ENCODE peak calls at places on chromosomes 16 and 17, in nine cellular contexts. F, C, X, B, R, K, Y, S and D are unnamed samples.

GRCh38 chr16:2912330-2913199 is 834 bp downstream of the FLYWCH1 start:
- DNase-seq in F (peak; percentile 73), C (peak; percentile 30), X (no peak), B (peak; percentile 55), R (peak; percentile 79), K (peak; percentile 33), Y (peak; percentile 29), S (peak; percentile 80), D (no peak)

GRCh38 chr16:30084816-30085159 is 6.9 kb downstream of the TBX6 start:
- DNase-seq in F (peak; percentile 77), C (no peak), X (peak; percentile 47), B (no peak), R (no peak), K (no peak), Y (no peak), S (peak; percentile 79), D (no peak)

GRCh38 chr17:50631195-50631907 is 3.3 kb upstream of the ABCC3 start:
- DNase-seq in F (no peak), C (no peak), X (no peak), B (no peak), R (peak; percentile 39), K (no peak), Y (no peak), S (no peak), D (no peak)

GRCh38 chr16:86946396-86946795 is 368.0 kb downstream of the FOXL1 start:
- DNase-seq in F (no peak), C (no peak), X (no peak), B (no peak), R (peak; percentile 23), K (no peak), Y (no peak), S (no peak), D (no peak)

GRCh38 chr17:14926073-14926472 is 339.1 kb downstream of the PMP22 start:
- DNase-seq in F (no peak), C (no peak), X (no peak), B (no peak), R (no peak), K (no peak), Y (no peak), S (no peak), D (no peak)

GRCh38 chr16:75110637-75111513 is 5.7 kb downstream of the LDHD start:
- DNase-seq in F (peak; percentile 95), C (peak; percentile 91), X (peak; percentile 87), B (peak; percentile 86), R (peak; percentile 94), K (peak; percentile 94), Y (peak; percentile 93), S (peak; percentile 96), D (peak; percentile 95)

GRCh38 chr16:4370570-4371480 is 823 bp upstream of the VASN start:
- DNase-seq in F (peak; percentile 96), C (peak; percentile 42), X (peak; percentile 71), B (no peak), R (peak; percentile 99), K (no peak), Y (no peak), S (peak; percentile 90), D (peak; percentile 94)

GRCh38 chr16:3186946-3187690 is 886 bp upstream of the OR1F1 start:
- DNase-seq in F (no peak), C (no peak), X (no peak), B (no peak), R (no peak), K (no peak), Y (no peak), S (no peak), D (no peak)

GRCh38 chr17:70552230-70552981 is 383.1 kb downstream of the KCNJ2 start:
- DNase-seq in F (no peak), C (no peak), X (no peak), B (peak; percentile 20), R (peak; percentile 65), K (no peak), Y (peak; percentile 48), S (no peak), D (no peak)

GRCh38 chr16:64700628-64701027 is 421.2 kb downstream of the CDH11 start:
- DNase-seq in F (no peak), C (no peak), X (no peak), B (no peak), R (no peak), K (no peak), Y (no peak), S (peak; percentile 63), D (no peak)

GRCh38 chr17:65729207-65729606 is 167.8 kb upstream of the AXIN2 start:
- DNase-seq in F (no peak), C (no peak), X (no peak), B (no peak), R (no peak), K (no peak), Y (no peak), S (no peak), D (no peak)

GRCh38 chr17:8441690-8442089 is 6.0 kb downstream of the NDEL1 start:
- DNase-seq in F (no peak), C (no peak), X (no peak), B (no peak), R (no peak), K (no peak), Y (no peak), S (no peak), D (no peak)

GRCh38 chr16:31350275-31351005 is 4.5 kb upstream of the ITGAX start:
- DNase-seq in F (no peak), C (no peak), X (no peak), B (peak; percentile 56), R (no peak), K (no peak), Y (no peak), S (no peak), D (peak; percentile 45)
- H3K27ac ChIP-seq in F (no peak overlapping the region), C (no peak overlapping the region), X (no peak overlapping the region), B (no peak overlapping the region), R (no peak overlapping the region), K (no peak overlapping the region), Y (no peak overlapping the region), S (no peak overlapping the region), D (no peak overlapping the region)

GRCh38 chr17:55674107-55674506 is 48.6 kb downstream of the TMEM100 start:
- DNase-seq in F (no peak), C (no peak), X (no peak), B (no peak), R (peak; percentile 64), K (no peak), Y (no peak), S (no peak), D (no peak)

GRCh38 chr17:55672585-55673501 is 49.8 kb downstream of the TMEM100 start:
- DNase-seq in F (no peak), C (no peak), X (no peak), B (no peak), R (peak; percentile 28), K (no peak), Y (no peak), S (peak; percentile 62), D (no peak)

GRCh38 chr17:55680983-55681382 is 41.7 kb downstream of the TMEM100 start:
- DNase-seq in F (no peak), C (no peak), X (no peak), B (no peak), R (no peak), K (no peak), Y (no peak), S (no peak), D (no peak)

GRCh38 chr17:55676274-55676673 is 46.4 kb downstream of the TMEM100 start:
- DNase-seq in F (no peak), C (no peak), X (no peak), B (no peak), R (no peak), K (no peak), Y (no peak), S (no peak), D (no peak)

GRCh38 chr17:55677449-55677848 is 45.2 kb downstream of the TMEM100 start:
- DNase-seq in F (no peak), C (no peak), X (no peak), B (no peak), R (no peak), K (no peak), Y (no peak), S (no peak), D (no peak)
- H3K4me1 ChIP-seq in F (no peaks in the 10 kb centered on the region), C (no peaks in the 10 kb centered on the region), X (no peaks in the 10 kb centered on the region), B (no peaks in the 10 kb centered on the region), R (no peaks in the 10 kb centered on the region), K (no peaks in the 10 kb centered on the region), Y (no peaks in the 10 kb centered on the region), S (no peaks in the 10 kb centered on the region), D (no peaks in the 10 kb centered on the region)

GRCh38 chr17:4130715-4131114 is 12.1 kb downstream of the ZZEF1 start:
- DNase-seq in F (peak; percentile 68), C (no peak), X (no peak), B (no peak), R (no peak), K (no peak), Y (peak; percentile 72), S (peak; percentile 64), D (peak; percentile 44)
- H3K27ac ChIP-seq in F (peak overlapping the region; percentile 34), C (no peak overlapping the region), X (no peak overlapping the region), B (no peak overlapping the region), R (no peak overlapping the region), K (peak overlapping the region; percentile 73), Y (no peak overlapping the region), S (peak overlapping the region; percentile 69), D (no peak overlapping the region)

DNA sequence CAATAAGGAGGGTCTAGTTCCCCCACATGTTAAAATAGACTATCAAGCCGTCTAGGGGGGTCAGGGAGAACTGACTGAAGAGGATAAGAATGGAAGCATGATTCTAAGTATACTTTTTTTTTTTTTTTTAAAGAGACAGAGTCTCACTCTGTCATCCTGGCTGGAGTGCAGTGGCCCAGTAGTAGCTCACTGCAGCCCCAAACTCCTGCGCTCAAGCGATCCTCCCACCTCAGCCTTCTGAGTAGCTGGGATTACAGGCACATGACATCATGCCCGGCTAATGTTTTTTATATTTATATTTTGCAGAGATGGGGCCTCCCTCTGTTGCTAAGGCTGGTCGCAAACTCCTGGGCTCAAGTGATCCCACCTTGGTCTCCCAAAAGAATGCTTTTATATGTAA is 14.2 kb downstream of the AMFR start:
- DNase-seq in F (no peak), C (no peak), X (no peak), B (no peak), R (no peak), K (no peak), Y (no peak), S (no peak), D (no peak)
- H3K4me1 ChIP-seq in F (peaks cover 9% of the 10 kb centered on the region), C (peaks cover 15% of the 10 kb centered on the region), X (no peaks in the 10 kb centered on the region), B (no peaks in the 10 kb centered on the region), R (peaks cover 5% of the 10 kb centered on the region), K (no peaks in the 10 kb centered on the region), Y (peaks cover 5% of the 10 kb centered on the region), S (no peaks in the 10 kb centered on the region), D (no peaks in the 10 kb centered on the region)

GRCh38 chr16:49260253-49260652 is 21.4 kb downstream of the CBLN1 start:
- DNase-seq in F (no peak), C (no peak), X (no peak), B (no peak), R (no peak), K (no peak), Y (peak; percentile 75), S (no peak), D (no peak)
- H3K27ac ChIP-seq in F (no peak overlapping the region), C (no peak overlapping the region), X (no peak overlapping the region), B (no peak overlapping the region), R (no peak overlapping the region), K (no peak overlapping the region), Y (no peak overlapping the region), S (no peak overlapping the region), D (no peak overlapping the region)

GRCh38 chr17:57284583-57284982 is 28.3 kb downstream of the MSI2 start:
- DNase-seq in F (no peak), C (no peak), X (no peak), B (no peak), R (no peak), K (no peak), Y (no peak), S (no peak), D (no peak)
- H3K4me1 ChIP-seq in F (peaks cover 5% of the 10 kb centered on the region), C (peaks cover 21% of the 10 kb centered on the region), X (no peaks in the 10 kb centered on the region), B (peaks cover 36% of the 10 kb centered on the region), R (peaks cover 37% of the 10 kb centered on the region), K (peaks cover 32% of the 10 kb centered on the region), Y (no peaks in the 10 kb centered on the region), S (peaks cover 33% of the 10 kb centered on the region), D (no peaks in the 10 kb centered on the region)